ENCODE peak calls at places on chromosome 18, in four cellular contexts. M, J, S and Y are unnamed samples.

GRCh38 chr18:45828917-45829811 is 3.7 kb downstream of the SIGLEC15 start:
- DNase-seq in S (peak), J (no peak), M (no peak), Y (no peak)

GRCh38 chr18:49177071-49177470 is 226.3 kb upstream of the SMAD7 start:
- DNase-seq in M (no peak), S (no peak), J (no peak), Y (no peak)

GRCh38 chr18:55018602-55019001 is 59.3 kb upstream of the CCDC68 start:
- DNase-seq in S (no peak), M (no peak), J (no peak), Y (peak)

GRCh38 chr18:51128533-51128932 is 68.9 kb downstream of the MEX3C start:
- DNase-seq in M (no peak), S (no peak), J (no peak), Y (no peak)

GRCh38 chr18:55779461-55779710 is 191.4 kb upstream of the TCF4 start:
- DNase-seq in S (no peak), M (no peak), J (no peak), Y (no peak)

GRCh38 chr18:71116535-71116934 is 827.7 kb downstream of the SOCS6 start:
- DNase-seq in S (no peak), J (no peak), M (no peak), Y (no peak)

GRCh38 chr18:77124452-77124922 is 8.1 kb downstream of the MBP start:
- DNase-seq in J (peak), S (no peak), M (no peak), Y (no peak)

GRCh38 chr18:50287028-50287440 is 458 bp downstream of the CXXC1 start:
- DNase-seq in J (no peak), M (no peak), S (no peak), Y (no peak)

GRCh38 chr18:50870138-50870845 is 8.6 kb upstream of the ME2 start:
- DNase-seq in M (no peak), S (no peak), J (no peak), Y (peak)

GRCh38 chr18:45167109-45167551 is 448.1 kb upstream of the SLC14A2 start:
- DNase-seq in S (no peak), M (no peak), J (no peak), Y (peak)

GRCh38 chr18:74251297-74252031 is 40.3 kb downstream of the CYB5A start:
- DNase-seq in S (no peak), M (peak), J (no peak), Y (peak)

GRCh38 chr18:78408623-78409022 is 571.0 kb upstream of the SALL3 start:
- DNase-seq in M (no peak), J (no peak), S (no peak), Y (no peak)

GRCh38 chr18:74731097-74731496 is 133.4 kb downstream of the ZNF407 start:
- DNase-seq in J (no peak), S (no peak), M (no peak), Y (peak)

GRCh38 chr18:44740000-44740399 is 59.3 kb downstream of the SETBP1 start:
- DNase-seq in M (no peak), J (no peak), S (no peak), Y (no peak)

GRCh38 chr18:48723837-48724236 is 185.0 kb downstream of the CTIF start:
- DNase-seq in M (no peak), S (no peak), J (peak), Y (no peak)

GRCh38 chr18:51076503-51076902 is 46.5 kb downstream of the SMAD4 start:
- DNase-seq in S (no peak), M (no peak), J (no peak), Y (no peak)

GRCh38 chr18:74507120-74507881 is 11.1 kb downstream of the CNDP2 start:
- DNase-seq in M (no peak), S (no peak), J (no peak), Y (no peak)

GRCh38 chr18:8498905-8499304 is 110.3 kb upstream of the RAB12 start:
- DNase-seq in J (no peak), S (no peak), M (no peak), Y (no peak)

GRCh38 chr18:79393626-79394401 is 1.9 kb upstream of the NFATC1 start:
- DNase-seq in S (peak), M (peak), J (no peak), Y (peak)

GRCh38 chr18:35571138-35571537 is 10.4 kb upstream of the GALNT1 start:
- DNase-seq in M (no peak), J (no peak), S (no peak), Y (peak)

GRCh38 chr18:49212819-49213218 is 247.6 kb downstream of the DYM start:
- DNase-seq in S (no peak), J (no peak), M (no peak), Y (peak)

GRCh38 chr18:35458677-35459441 is 38.9 kb downstream of the INO80C start:
- DNase-seq in S (peak), J (peak), M (peak), Y (peak)

GRCh38 chr18:56522826-56523225 is 115.6 kb downstream of the TXNL1 start:
- DNase-seq in S (no peak), J (no peak), M (no peak), Y (peak)

GRCh38 chr18:67386028-67386427 is 130.5 kb downstream of the DSEL start:
- DNase-seq in M (no peak), J (no peak), S (no peak), Y (peak)

DNA sequence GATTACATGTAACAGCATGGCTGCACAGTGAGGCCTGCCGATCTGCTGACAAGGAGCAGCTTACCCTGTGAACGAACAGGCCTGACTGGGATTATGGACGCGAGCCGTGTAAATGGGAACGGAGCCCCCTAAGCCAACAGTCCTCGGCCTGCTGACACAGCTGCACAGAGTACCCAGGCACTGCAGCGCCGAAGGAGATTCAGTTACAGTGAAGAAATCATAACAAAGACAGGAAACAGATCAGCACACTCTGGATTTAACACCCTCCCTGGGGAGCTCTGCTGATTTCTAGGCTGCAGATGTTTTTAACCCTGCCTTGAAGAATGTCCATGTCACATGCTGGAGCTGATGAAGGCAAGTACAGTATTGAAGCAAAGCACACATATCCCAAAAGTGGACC is 43.4 kb downstream of the COLEC12 start:
- DNase-seq in J (no peak), M (no peak), S (no peak), Y (peak)
- TF ChIP-seq ELK1 in J (no peak), M (no peak), S (no peak), Y (no peak)

GRCh38 chr18:72223733-72224132 is 320.4 kb downstream of the CBLN2 start:
- DNase-seq in J (no peak), S (no peak), M (no peak), Y (no peak)
- TF ChIP-seq ELK1 in J (no peak), S (no peak), M (no peak), Y (no peak)

GRCh38 chr18:25669741-25670140 is 317.8 kb upstream of the ZNF521 start:
- DNase-seq in S (no peak), M (no peak), J (no peak), Y (no peak)
- TF ChIP-seq ELK1 in S (no peak), M (no peak), J (no peak), Y (no peak)

GRCh38 chr18:61967242-61967891 is 74.6 kb upstream of the RNF152 start:
- DNase-seq in M (no peak), S (no peak), J (no peak), Y (no peak)
- TF ChIP-seq ELK1 in M (no peak), S (no peak), J (no peak), Y (no peak)

DNA sequence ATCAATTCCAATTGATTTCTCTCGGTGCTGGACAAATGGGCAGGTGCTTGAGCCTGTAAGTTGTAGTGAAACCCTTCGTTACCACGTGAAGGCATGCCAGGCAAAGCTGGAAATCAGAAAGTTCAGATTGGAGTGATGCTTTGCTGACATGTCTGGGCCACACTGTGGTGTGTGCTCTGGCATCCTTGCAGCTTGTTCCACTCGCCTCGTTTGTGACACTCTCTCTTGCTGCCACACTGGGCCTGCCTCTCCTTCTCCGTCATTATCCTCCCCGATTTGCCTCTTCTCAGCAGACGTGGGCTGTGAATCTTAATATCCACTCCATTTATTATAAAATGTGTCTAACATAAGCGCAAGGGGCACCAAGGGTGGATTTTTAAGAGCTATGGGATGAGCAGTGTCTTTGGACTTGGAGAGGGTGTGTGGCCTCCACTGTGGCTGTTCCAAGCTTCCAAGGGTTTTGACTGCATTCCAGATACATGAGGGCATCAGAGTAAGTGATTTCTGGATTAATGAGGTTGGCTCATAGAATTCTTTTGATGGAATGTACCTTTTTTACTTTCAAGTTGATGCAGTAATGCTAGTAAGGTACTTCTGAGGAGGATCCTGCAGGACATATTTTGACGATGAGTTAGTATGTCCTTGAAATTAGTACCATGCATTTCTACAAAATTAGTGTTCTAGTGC is 238.8 kb downstream of the TPGS2 start:
- DNase-seq in S (no peak), M (no peak), J (no peak), Y (peak)
- TF ChIP-seq ELK1 in S (no peak), M (no peak), J (no peak), Y (no peak)

GRCh38 chr18:28855524-28855923 is 678.6 kb upstream of the CDH2 start:
- DNase-seq in S (no peak), J (no peak), M (no peak), Y (peak)
- TF ChIP-seq ELK1 in S (no peak), J (no peak), M (no peak), Y (no peak)

DNA sequence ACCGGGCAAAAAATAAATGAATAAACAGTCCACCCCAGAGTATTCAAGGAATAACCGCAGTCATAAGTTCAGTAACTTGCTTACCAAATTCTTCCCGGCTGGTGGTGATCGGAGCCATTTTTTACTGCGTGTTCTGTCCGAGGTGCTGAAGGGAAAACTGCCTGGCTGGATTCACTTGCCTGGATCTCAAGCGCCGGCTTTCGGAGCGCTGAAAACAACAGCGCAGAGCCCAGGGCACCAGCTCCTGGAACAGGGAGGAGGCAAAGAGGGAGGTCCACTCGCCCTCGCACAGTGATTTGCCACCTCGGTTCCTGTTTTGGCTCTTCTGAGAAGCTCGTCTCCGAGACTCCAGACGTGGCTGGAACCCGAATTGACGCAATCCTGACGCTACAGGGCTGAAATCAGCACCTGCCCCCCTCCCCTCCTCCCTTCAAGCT is at the start of gene SYT4:
- DNase-seq in S (no peak), M (no peak), J (no peak), Y (peak)
- TF ChIP-seq ELK1 in S (no peak), M (no peak), J (no peak), Y (no peak)

GRCh38 chr18:13382683-13382989 is 164.1 kb downstream of the LDLRAD4 start:
- DNase-seq in S (no peak), J (no peak), M (no peak), Y (no peak)
- TF ChIP-seq ELK1 in S (no peak), J (no peak), M (no peak), Y (no peak)